ENCODE peak calls at places on chromosomes 2 and 18, in eight cellular contexts. N, Q, C, L, V, X, I and W are unnamed samples.

GRCh38 chr18:25288340-25288955 is 63.5 kb downstream of the ZNF521 start:
- DNase-seq in I (no peak), N (no peak), C (no peak), X (no peak), V (no peak), Q (no peak), L (no peak), W (no peak)

GRCh38 chr18:74709451-74709850 is 111.8 kb downstream of the ZNF407 start:
- DNase-seq in X (no peak), C (no peak), V (no peak), N (no peak), L (no peak), Q (no peak), I (no peak), W (no peak)

GRCh38 chr2:207437136-207437856 is 92.5 kb upstream of the CREB1 start:
- DNase-seq in X (no peak), I (no peak), L (no peak), C (no peak), Q (no peak), V (no peak), N (no peak), W (no peak)

GRCh38 chr2:185338104-185338503 is 400.5 kb upstream of the FSIP2 start:
- DNase-seq in N (no peak), V (no peak), I (no peak), C (no peak), L (no peak), X (no peak), Q (no peak), W (no peak)

GRCh38 chr18:78984941-78985784 is 5.5 kb downstream of the SALL3 start:
- DNase-seq in X (no peak), N (peak), V (no peak), L (no peak), C (no peak), I (no peak), Q (peak), W (no peak)

GRCh38 chr2:15313657-15314056 is 247.5 kb downstream of the NBAS start:
- DNase-seq in V (no peak), L (no peak), C (peak), Q (no peak), X (no peak), N (no peak), I (no peak), W (peak)

GRCh38 chr2:164504253-164504652 is 117.0 kb downstream of the GRB14 start:
- DNase-seq in I (no peak), L (no peak), V (no peak), C (no peak), X (no peak), N (peak), Q (peak), W (no peak)

GRCh38 chr2:178204987-178205386 is 10.7 kb downstream of the OSBPL6 start:
- DNase-seq in L (no peak), X (no peak), I (no peak), V (no peak), C (no peak), N (no peak), Q (no peak), W (no peak)

GRCh38 chr2:118312963-118313756 is 224.9 kb downstream of the INSIG2 start:
- DNase-seq in Q (no peak), L (no peak), N (no peak), V (no peak), X (no peak), I (no peak), C (no peak), W (no peak)

GRCh38 chr2:65746919-65747678 is 314.7 kb upstream of the SPRED2 start:
- DNase-seq in V (no peak), X (no peak), N (no peak), Q (peak), C (peak), L (peak), I (no peak), W (no peak)

GRCh38 chr2:24210723-24211122 is 35.9 kb downstream of the FAM228A start:
- DNase-seq in Q (no peak), N (no peak), X (no peak), C (no peak), V (no peak), I (no peak), L (no peak), W (no peak)

GRCh38 chr2:151774506-151774905 is 40.2 kb upstream of the NEB start:
- DNase-seq in Q (no peak), X (no peak), L (no peak), I (no peak), V (no peak), C (no peak), N (no peak), W (peak)

GRCh38 chr2:109346601-109347228 is 217.7 kb downstream of the SH3RF3 start:
- DNase-seq in Q (no peak), N (no peak), L (no peak), V (no peak), I (no peak), C (no peak), X (no peak), W (no peak)

DNA sequence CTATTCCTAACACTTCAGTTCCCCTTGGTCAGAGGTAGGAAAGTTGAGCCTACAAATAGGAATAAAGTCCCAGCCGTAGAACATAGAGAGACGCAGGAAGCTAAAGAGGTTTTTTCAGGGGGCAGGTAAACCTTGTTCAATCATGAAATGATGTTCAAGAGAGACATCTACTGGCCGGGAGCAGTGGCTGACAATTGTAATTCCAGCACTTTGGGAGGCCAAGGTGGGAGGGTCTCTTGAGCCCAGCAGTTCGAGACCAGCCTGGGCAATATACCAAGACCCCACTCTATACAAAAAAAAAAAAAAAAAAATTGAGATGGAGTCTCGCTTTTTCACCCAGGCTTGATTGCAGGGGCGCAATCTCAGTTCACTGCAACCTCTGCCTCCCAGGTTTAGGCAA is 66.7 kb upstream of the DNAJC10 start:
- DNase-seq in I (no peak), V (no peak), N (peak), X (peak), L (no peak), Q (peak), C (peak), W (peak)
- TF ChIP-seq CTCF in I (no peak), V (no peak), N (peak), X (peak), L (no peak), Q (peak), C (peak), W (peak)

DNA sequence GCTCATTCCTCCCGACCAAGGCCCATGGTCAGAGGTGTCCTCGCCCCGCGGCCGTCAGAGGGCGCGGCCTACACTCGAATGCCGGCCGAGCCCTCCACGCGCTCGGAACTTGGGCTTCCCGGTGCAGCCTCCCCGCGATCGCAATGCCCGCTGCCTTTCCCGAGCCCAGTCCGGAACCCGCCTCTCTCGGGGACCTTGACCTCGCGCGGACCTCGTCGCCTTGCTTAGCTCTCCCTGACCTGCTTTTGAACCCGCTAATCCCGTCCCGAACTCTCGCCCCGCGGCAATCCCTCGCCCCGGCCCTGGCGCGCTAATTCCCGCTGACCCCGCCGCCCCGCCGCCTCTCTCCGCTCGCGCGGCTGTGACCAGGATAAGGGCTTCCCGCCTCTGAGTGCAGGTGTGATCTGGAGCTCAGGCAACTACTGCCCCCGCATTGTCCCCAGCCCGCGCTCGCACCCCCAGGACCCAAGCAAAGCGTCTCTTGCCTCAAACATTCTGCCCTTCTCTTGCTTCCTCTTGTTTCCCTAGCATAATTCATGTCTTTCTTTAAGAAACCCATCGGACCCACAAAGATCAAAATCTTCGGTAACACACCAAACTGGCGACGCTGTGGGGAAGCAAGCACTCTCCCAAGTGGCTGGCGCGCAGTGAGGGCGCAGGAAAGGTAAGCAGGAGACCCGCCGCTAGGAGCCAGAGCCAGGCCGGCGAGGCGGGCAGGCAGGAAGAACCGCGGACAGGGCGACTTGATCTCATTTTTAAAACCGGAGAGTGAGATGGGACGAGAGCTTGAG is 46.6 kb upstream of the ATP6V1B1 start:
- DNase-seq in C (no peak), Q (peak), N (no peak), L (no peak), X (no peak), I (no peak), V (no peak), W (no peak)
- TF ChIP-seq CTCF in C (no peak), Q (no peak), N (no peak), L (no peak), X (no peak), I (no peak), V (no peak), W (no peak)

GRCh38 chr2:68466778-68467076 is 367 bp downstream of the FBXO48 start:
- DNase-seq in I (no peak), N (no peak), X (no peak), L (no peak), C (no peak), V (no peak), Q (no peak), W (no peak)

GRCh38 chr2:68465081-68465916 is 1.8 kb downstream of the FBXO48 start:
- DNase-seq in N (no peak), C (no peak), I (no peak), X (no peak), Q (no peak), V (no peak), L (no peak), W (peak)

GRCh38 chr2:68464651-68465050 is 2.4 kb downstream of the FBXO48 start:
- DNase-seq in L (no peak), Q (no peak), N (no peak), C (no peak), I (no peak), X (no peak), V (no peak), W (no peak)

GRCh38 chr2:68467077-68467960 is at the start of the genes APLF and FBXO48:
- DNase-seq in Q (peak), C (peak), L (peak), V (peak), I (peak), X (peak), N (peak), W (peak)

GRCh38 chr2:68466361-68466777 is 725 bp downstream of the FBXO48 start:
- DNase-seq in Q (peak), V (no peak), I (no peak), N (no peak), X (no peak), L (no peak), C (peak), W (peak)
- TF ChIP-seq CTCF in Q (no peak), V (peak), I (no peak), N (no peak), X (no peak), L (no peak), C (peak), W (peak)

GRCh38 chr2:218276986-218277755 is 6.9 kb downstream of the PNKD start:
- DNase-seq in Q (peak), N (no peak), V (no peak), L (no peak), X (no peak), C (no peak), I (peak), W (no peak)
- TF ChIP-seq CTCF in Q (no peak), N (no peak), V (no peak), L (no peak), X (no peak), C (peak), I (no peak), W (peak)

DNA sequence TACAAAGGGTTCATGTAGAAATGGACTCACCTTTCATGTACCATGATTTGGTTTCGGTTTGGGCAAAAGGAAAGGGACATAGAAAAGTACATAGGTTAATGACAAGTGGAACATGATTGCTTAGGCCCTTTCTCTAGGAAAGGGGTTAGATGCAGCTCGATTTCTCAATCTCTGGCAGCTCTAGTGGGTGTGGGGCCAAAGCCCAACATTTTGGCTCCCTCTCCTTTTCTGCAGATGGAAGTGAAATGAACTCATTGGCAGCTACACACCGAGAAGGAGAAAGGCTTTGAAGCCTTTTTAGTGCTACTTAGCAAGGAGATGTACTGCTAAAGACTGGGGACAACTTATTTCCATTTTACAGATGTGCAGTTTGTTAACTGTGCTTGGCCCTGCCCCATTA is 93.8 kb downstream of the LYPD6B start:
- DNase-seq in C (no peak), V (no peak), X (no peak), N (no peak), L (no peak), Q (no peak), I (no peak), W (no peak)
- TF ChIP-seq CTCF in C (no peak), V (no peak), X (no peak), N (no peak), L (no peak), Q (no peak), I (no peak), W (no peak)

GRCh38 chr2:13193900-13194299 is 477.2 kb downstream of the TRIB2 start:
- DNase-seq in X (no peak), N (peak), Q (no peak), V (no peak), I (no peak), L (no peak), C (peak), W (no peak)
- TF ChIP-seq CTCF in X (peak), N (peak), Q (peak), V (no peak), I (no peak), L (no peak), C (peak), W (peak)

DNA sequence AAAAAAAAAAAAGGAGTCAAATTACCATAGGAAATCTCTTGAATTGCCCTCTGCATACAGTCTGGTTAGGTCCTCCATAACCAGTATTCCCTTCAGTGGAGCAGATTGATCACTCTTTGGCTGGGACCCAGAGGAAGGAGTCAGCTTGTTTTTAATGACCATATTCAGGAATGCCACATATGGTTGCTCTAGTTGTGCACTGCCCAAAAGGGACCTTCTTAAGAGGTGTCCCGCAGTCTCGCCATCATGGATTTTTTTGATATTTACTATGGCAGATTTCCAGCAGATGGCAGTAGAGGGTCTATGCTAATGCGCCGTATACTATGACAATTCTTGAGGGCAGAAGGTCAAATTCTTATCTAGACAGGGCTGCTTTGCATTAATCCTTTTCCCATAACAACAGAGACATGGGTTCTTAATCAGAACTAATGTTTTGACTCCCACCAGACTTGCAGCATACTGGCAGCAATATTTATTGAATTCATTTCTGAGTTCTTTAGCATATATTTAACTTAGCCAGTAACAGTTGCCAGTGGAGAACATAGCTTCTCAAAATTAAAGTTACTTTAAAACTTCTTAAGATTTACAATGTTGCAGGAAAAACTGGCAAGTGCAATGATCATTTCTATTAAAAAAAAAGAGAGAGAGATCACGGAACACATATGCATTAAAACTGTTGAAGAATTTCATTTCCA is 31.8 kb upstream of the INPP4A start:
- DNase-seq in L (no peak), Q (peak), I (no peak), N (peak), X (peak), V (peak), C (peak), W (peak)
- TF ChIP-seq CTCF in L (peak), Q (peak), I (peak), N (peak), X (peak), V (peak), C (peak), W (peak)

DNA sequence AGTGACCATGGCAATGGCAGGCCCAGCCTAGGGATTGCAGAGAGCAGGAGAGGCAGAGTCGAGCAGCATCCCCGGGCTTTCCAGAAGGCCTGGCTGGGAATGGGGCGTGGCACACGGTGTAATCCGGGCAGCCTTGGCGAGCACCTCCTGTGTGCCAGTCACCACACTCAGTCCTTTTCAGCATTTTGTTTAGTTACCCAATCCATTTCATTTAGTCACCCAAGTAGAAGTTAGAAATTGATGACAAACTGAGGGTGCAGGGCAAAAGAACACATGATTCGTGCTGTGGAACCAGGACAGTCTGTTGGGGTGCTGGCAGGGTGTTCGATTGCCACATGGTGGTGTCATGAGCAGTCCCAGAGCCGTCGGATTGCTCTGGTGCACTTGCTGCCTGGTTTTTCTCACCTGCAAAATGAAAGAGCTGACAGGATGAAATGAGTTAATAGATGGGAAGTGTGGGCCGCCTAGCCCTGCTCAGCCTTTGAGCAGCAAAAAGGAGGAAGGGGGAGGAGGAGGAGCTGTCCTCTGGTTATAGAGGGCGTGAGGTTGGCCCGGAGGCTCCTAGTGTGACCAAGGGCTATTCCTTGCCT is 299.4 kb downstream of the AGAP1 start:
- DNase-seq in N (peak), C (no peak), L (peak), Q (no peak), I (no peak), X (peak), V (no peak), W (peak)
- TF ChIP-seq CTCF in N (no peak), C (peak), L (no peak), Q (no peak), I (no peak), X (peak), V (no peak), W (peak)

DNA sequence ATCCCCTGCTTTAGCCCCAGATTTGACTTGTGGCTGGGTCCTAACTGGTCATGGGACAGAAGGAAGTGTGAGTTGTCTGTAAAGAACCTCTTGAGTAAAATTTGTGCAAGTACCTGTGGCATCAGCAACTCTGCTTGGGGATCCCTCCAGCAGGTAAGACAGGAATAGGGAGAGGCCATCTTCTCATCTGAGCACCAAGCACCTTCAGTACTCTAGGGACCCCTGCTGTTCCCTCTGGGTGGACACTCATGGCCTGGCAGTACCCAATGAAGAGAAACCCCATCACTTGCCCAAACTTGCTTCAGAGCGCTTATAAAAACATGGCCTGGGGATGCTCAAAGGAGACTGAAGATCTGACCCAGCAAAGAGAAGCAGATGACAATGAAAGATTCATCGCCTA is 297.8 kb downstream of the SP3 start:
- DNase-seq in V (no peak), N (no peak), L (no peak), Q (no peak), C (no peak), I (no peak), X (no peak), W (no peak)
- TF ChIP-seq CTCF in V (no peak), N (no peak), L (no peak), Q (no peak), C (peak), I (no peak), X (no peak), W (peak)

GRCh38 chr2:39730685-39731302 is 48.3 kb downstream of the THUMPD2 start:
- DNase-seq in L (no peak), Q (no peak), N (peak), X (no peak), C (peak), V (no peak), I (no peak), W (peak)
- TF ChIP-seq CTCF in L (no peak), Q (peak), N (peak), X (peak), C (peak), V (peak), I (peak), W (peak)